ENCODE peak calls at places on chromosome 19, in seven cellular contexts. L is GM23338, T is HCT116, Y is stomach, M is HL-60, K is endothelial cell of umbilical vein, E is K562. C is an unnamed sample.

GRCh38 chr19:3113100-3114017 is 19.2 kb downstream of the GNA11 start:
- DNase-seq in Y (no peak), T (no peak), M (no peak), K (no peak), E (no peak), L (no peak), C (no peak)

GRCh38 chr19:32397736-32398135 is 7.8 kb upstream of the DPY19L3 start:
- DNase-seq in E (no peak), L (no peak), K (no peak), M (no peak), Y (no peak), T (no peak), C (no peak)

GRCh38 chr19:35375505-35376307 is 4.8 kb downstream of the GPR42 start:
- DNase-seq in M (no peak), L (no peak), Y (no peak), T (no peak), E (no peak), K (no peak), C (no peak)

GRCh38 chr19:41882568-41883462 is at the start of gene ARHGEF1:
- DNase-seq in E (peak), L (peak), K (peak), T (no peak), M (peak), Y (peak), C (peak)

GRCh38 chr19:6639439-6639838 is 30.5 kb downstream of the TNFSF14 start:
- DNase-seq in K (peak), L (no peak), E (no peak), Y (no peak), M (no peak), T (no peak), C (no peak)

GRCh38 chr19:10603873-10604459 is 16.9 kb upstream of the AP1M2 start:
- DNase-seq in L (no peak), T (no peak), K (peak), Y (peak), M (peak), E (no peak), C (peak)

GRCh38 chr19:41351339-41352245 is 2.1 kb downstream of the TGFB1 start:
- DNase-seq in T (no peak), Y (peak), M (peak), E (peak), L (peak), K (peak), C (peak)

GRCh38 chr19:40567750-40568494 is 8.8 kb upstream of the SHKBP1 start:
- DNase-seq in L (peak), M (no peak), Y (no peak), E (no peak), K (no peak), T (no peak), C (no peak)

GRCh38 chr19:40225440-40226305 is 816 bp downstream of the CCNP start:
- DNase-seq in K (no peak), L (peak), Y (no peak), E (no peak), M (no peak), T (no peak), C (no peak)

GRCh38 chr19:2547721-2548120 is 71.8 kb downstream of the GADD45B start:
- DNase-seq in T (no peak), M (no peak), L (no peak), Y (no peak), K (no peak), E (no peak), C (no peak)

GRCh38 chr19:27971071-27971470 is 1241.9 kb downstream of the UQCRFS1 start:
- DNase-seq in T (no peak), L (peak), M (no peak), K (no peak), E (no peak), Y (no peak), C (no peak)

GRCh38 chr19:21084343-21084742 is 2.3 kb downstream of the ZNF714 start:
- DNase-seq in E (no peak), M (no peak), T (no peak), L (no peak), Y (no peak), K (no peak), C (peak)

GRCh38 chr19:38650180-38650775 is 2.8 kb downstream of the ACTN4 start:
- DNase-seq in Y (peak), E (no peak), M (no peak), T (no peak), L (no peak), K (no peak), C (no peak)

GRCh38 chr19:33956941-33957340 is 160.3 kb downstream of the KCTD15 start:
- DNase-seq in M (no peak), L (no peak), K (no peak), Y (no peak), E (no peak), T (no peak), C (no peak)

GRCh38 chr19:47310819-47311218 is 1.2 kb downstream of the C5AR1 start:
- DNase-seq in L (no peak), E (no peak), M (peak), Y (peak), T (no peak), K (no peak), C (peak)

GRCh38 chr19:9313756-9314155 is 4.1 kb upstream of the ZNF699 start:
- DNase-seq in Y (no peak), L (no peak), K (no peak), M (no peak), T (no peak), E (no peak), C (no peak)

GRCh38 chr19:4066682-4067395 is at the start of gene ZBTB7A:
- DNase-seq in E (no peak), L (peak), T (peak), Y (peak), K (peak), M (peak), C (peak)

GRCh38 chr19:43425567-43426392 is 11.1 kb downstream of the TEX101 start:
- DNase-seq in Y (peak), K (no peak), M (no peak), L (peak), T (peak), E (no peak), C (no peak)

GRCh38 chr19:4715529-4716221 is 8.0 kb downstream of the DPP9 start:
- DNase-seq in L (no peak), T (no peak), M (no peak), Y (peak), K (no peak), E (no peak), C (peak)

GRCh38 chr19:1924320-1924961 is 16.5 kb upstream of the CSNK1G2 start:
- DNase-seq in T (no peak), Y (no peak), M (no peak), E (no peak), L (no peak), K (no peak), C (peak)

GRCh38 chr19:13839938-13840750 is 36.8 kb upstream of the NANOS3 start:
- DNase-seq in K (peak), L (no peak), Y (peak), M (peak), E (no peak), T (no peak), C (peak)

GRCh38 chr19:2270157-2270571 is 11.8 kb downstream of the PEAK3 start:
- DNase-seq in Y (no peak), T (no peak), L (no peak), K (no peak), M (peak), E (peak), C (no peak)

GRCh38 chr19:47443331-47443730 is 24.0 kb upstream of the MEIS3 start:
- DNase-seq in Y (no peak), K (no peak), E (no peak), T (no peak), M (no peak), L (no peak), C (no peak)

GRCh38 chr19:40599331-40600085 is 1.7 kb upstream of the LTBP4 start:
- DNase-seq in E (no peak), L (peak), K (no peak), M (no peak), T (no peak), Y (no peak), C (no peak)

GRCh38 chr19:2329528-2329927 is 1.0 kb downstream of the SPPL2B start:
- DNase-seq in M (no peak), Y (no peak), E (no peak), K (no peak), L (no peak), T (no peak), C (peak)

GRCh38 chr19:7292950-7293794 is 1.0 kb downstream of the INSR start:
- DNase-seq in L (peak), T (no peak), Y (peak), K (no peak), M (peak), E (peak), C (peak)

GRCh38 chr19:41918653-41919244 is 9.5 kb downstream of the ERFL start:
- DNase-seq in K (no peak), M (no peak), L (no peak), T (no peak), E (no peak), Y (no peak), C (no peak)

GRCh38 chr19:39599116-39599515 is 3.2 kb upstream of the LGALS13 start:
- DNase-seq in M (no peak), K (peak), L (peak), T (no peak), E (peak), Y (no peak), C (no peak)

GRCh38 chr19:39444598-39445257 is 654 bp upstream of the SUPT5H start:
- DNase-seq in T (no peak), K (no peak), L (peak), E (no peak), M (no peak), Y (no peak), C (no peak)

GRCh38 chr19:13017306-13018036 is 22.2 kb downstream of the NFIX start:
- DNase-seq in M (no peak), L (peak), E (no peak), Y (no peak), T (no peak), K (no peak), C (no peak)

GRCh38 chr19:7987084-7987768 is 18.2 kb downstream of the ELAVL1 start:
- DNase-seq in M (no peak), K (no peak), Y (no peak), T (no peak), E (no peak), L (no peak), C (no peak)

GRCh38 chr19:50486823-50487515 is 10.3 kb upstream of the GARIN5A start:
- DNase-seq in K (peak), E (peak), L (peak), Y (no peak), T (peak), M (peak), C (no peak)

GRCh38 chr19:5882421-5882968 is 12.2 kb upstream of the FUT5 start:
- DNase-seq in K (no peak), T (no peak), E (no peak), M (no peak), Y (no peak), L (no peak), C (no peak)

GRCh38 chr19:6773323-6773931 is 919 bp downstream of the VAV1 start:
- DNase-seq in M (peak), K (no peak), Y (peak), E (peak), T (no peak), L (peak), C (peak)

GRCh38 chr19:36409841-36410240 is 8.6 kb downstream of the ZFP82 start:
- DNase-seq in K (no peak), M (no peak), T (no peak), Y (no peak), E (no peak), L (no peak), C (no peak)

GRCh38 chr19:10006335-10006708 is 4.0 kb downstream of the COL5A3 start:
- DNase-seq in L (no peak), Y (no peak), E (no peak), K (no peak), M (no peak), T (no peak), C (peak)

DNA sequence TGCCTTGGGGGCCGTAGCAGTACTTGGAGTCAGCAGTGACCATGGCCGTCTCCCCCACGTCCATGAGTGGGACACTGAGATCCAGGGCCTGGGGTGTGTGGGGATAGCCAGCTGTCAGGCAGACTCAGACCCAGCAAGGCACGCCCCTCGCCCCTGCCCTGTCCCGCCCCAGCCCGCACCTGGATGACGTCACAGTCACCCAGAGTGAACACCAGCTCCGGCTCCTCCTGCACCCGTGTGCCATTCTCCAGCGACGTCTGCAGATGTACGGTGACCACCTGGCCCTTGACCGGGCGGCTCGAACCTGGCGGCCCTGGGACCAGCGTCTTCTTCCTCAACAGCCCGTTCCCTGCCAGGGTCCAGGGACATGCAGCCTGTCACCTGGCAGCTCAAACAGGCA is 4.0 kb downstream of the FKBP8 start:
- DNase-seq in E (peak), T (no peak), L (no peak), M (no peak), K (no peak), Y (no peak), C (no peak)
- TF ChIP-seq POLR2AphosphoS5 in E (no peak), T (no peak), L (no peak), M (no peak), K (no peak), Y (no peak), C (no peak)

GRCh38 chr19:18006895-18007604 is 920 bp upstream of the ARRDC2 start:
- DNase-seq in K (peak), Y (peak), E (peak), L (peak), T (no peak), M (peak), C (peak)

GRCh38 chr19:18009412-18010066 is 1.6 kb downstream of the ARRDC2 start:
- DNase-seq in M (no peak), Y (no peak), T (no peak), L (no peak), K (no peak), E (no peak), C (peak)

GRCh38 chr19:18008814-18009213 is 844 bp downstream of the ARRDC2 start:
- DNase-seq in K (no peak), M (no peak), Y (no peak), T (no peak), L (no peak), E (no peak), C (no peak)

GRCh38 chr19:18007605-18007938 is 398 bp upstream of the ARRDC2 start:
- DNase-seq in Y (no peak), M (no peak), L (no peak), T (no peak), K (no peak), E (no peak), C (no peak)

DNA sequence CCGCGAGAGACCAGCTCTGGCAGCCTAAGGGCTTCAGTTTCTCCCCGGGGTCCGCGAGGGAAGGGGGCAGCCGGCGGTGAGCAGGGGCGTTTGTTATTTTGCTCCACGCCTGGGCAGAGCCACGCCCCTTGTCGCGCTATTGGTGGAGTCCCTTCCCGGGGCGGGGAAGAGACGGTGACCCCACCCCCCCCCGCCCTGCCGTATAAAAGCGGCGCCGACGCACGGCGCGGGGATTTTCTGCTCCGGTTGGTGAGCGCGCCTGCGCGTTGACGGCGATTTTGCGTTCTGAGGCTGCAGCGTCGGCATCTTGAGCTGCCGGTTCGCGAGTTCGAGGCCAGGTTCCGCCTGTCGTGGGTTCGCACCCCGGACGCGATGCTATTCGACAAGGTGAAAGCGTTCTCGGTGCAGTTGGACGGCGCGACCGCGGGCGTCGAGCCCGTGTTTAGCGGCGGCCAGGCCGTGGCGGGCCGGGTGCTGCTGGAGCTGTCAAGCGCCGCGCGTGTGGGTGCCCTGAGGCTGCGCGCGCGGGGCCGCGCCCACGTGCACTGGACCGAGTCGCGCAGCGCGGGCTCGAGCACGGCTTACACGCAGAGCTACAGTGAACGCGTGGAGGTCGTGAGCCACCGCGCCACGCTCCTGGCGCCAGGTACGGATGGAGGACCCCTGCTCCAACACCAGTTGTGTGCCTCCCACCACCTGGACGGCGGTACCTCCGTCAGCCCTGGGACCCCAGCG is at the start of gene ARRDC2:
- DNase-seq in M (peak), L (peak), K (peak), Y (peak), T (no peak), E (peak), C (peak)
- TF ChIP-seq POLR2AphosphoS5 in M (no peak), L (peak), K (peak), Y (peak), T (no peak), E (no peak), C (peak)

DNA sequence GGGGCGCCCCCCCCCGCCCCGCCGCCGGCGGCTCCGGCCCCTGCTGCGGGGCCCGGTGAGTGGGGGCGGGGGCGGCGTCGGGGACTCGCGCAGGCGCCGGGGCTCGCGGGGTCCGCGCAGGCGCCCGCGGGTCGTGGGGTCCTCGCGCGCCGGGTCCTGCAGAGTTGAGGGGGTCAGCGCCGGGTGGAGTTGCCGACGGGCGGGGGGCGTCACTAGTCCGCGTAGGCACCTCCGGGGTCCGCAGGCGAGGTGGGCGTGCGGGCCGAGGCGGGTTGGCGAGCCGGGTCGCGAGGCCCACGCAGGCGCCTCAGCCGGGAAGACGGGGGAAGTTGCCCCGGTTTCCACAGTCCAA is 365 bp downstream of the PPP6R1 start:
- DNase-seq in L (no peak), E (peak), T (no peak), Y (no peak), K (no peak), M (no peak), C (peak)
- TF ChIP-seq POLR2AphosphoS5 in L (no peak), E (no peak), T (no peak), Y (no peak), K (no peak), M (no peak), C (no peak)

GRCh38 chr19:15934332-15935078 is at the start of gene CYP4F11:
- DNase-seq in L (no peak), K (no peak), E (no peak), M (peak), T (peak), Y (peak), C (peak)
- TF ChIP-seq POLR2AphosphoS5 in L (no peak), K (no peak), E (no peak), M (no peak), T (peak), Y (peak), C (no peak)

GRCh38 chr19:45670670-45671453 is 2.8 kb downstream of the GIPR start:
- DNase-seq in K (peak), L (peak), M (peak), Y (peak), T (peak), E (peak), C (peak)
- TF ChIP-seq POLR2AphosphoS5 in K (no peak), L (peak), M (no peak), Y (no peak), T (peak), E (peak), C (no peak)

DNA sequence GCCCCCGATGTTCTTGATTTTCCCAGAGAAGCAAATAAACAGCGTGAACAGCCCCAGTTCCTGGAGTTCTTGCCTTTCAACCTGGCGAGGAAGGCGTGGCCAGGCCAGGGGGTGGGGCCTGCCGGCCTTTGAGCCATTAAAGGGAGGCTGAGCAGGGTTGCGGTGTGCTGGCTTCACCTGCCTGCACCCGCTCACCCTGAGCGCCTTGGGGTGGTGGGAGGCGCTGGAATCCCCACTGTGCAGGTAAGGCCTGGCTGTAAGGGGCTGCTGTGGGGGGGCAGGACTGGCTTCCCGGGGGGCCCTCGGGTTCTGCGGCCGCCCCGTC is 2.7 kb upstream of the MISP start:
- DNase-seq in L (no peak), M (no peak), Y (peak), K (no peak), E (peak), T (no peak), C (peak)
- TF ChIP-seq POLR2AphosphoS5 in L (no peak), M (no peak), Y (no peak), K (no peak), E (no peak), T (no peak), C (no peak)

GRCh38 chr19:45511074-45511473 is 3.8 kb downstream of the VASP start:
- DNase-seq in T (no peak), L (no peak), Y (no peak), M (no peak), K (no peak), E (no peak), C (no peak)

GRCh38 chr19:45515807-45516401 is 8.6 kb downstream of the VASP start:
- DNase-seq in M (no peak), E (peak), K (no peak), L (no peak), T (no peak), Y (no peak), C (no peak)

GRCh38 chr19:45514376-45515051 is 7.2 kb downstream of the VASP start:
- DNase-seq in K (no peak), M (no peak), E (peak), Y (peak), T (no peak), L (no peak), C (peak)

GRCh38 chr19:45515081-45515624 is 7.9 kb downstream of the VASP start:
- DNase-seq in M (peak), K (no peak), Y (no peak), E (peak), T (no peak), L (no peak), C (peak)

GRCh38 chr19:45512881-45513483 is 5.7 kb downstream of the VASP start:
- DNase-seq in E (no peak), Y (no peak), K (no peak), M (no peak), L (no peak), T (no peak), C (no peak)
- TF ChIP-seq POLR2AphosphoS5 in E (no peak), Y (no peak), K (no peak), M (no peak), L (no peak), T (no peak), C (no peak)

C was measured in upper lobe of left lung.